ENCODE peak calls at places on chromosome 7, in six cellular contexts. S, Q, F, V, Y and C are unnamed samples.

GRCh38 chr7:5143935-5144903 is 45.8 kb upstream of the WIPI2 start:
- DNase-seq in S (no peak), F (peak; percentile 55), V (no peak), Q (peak; percentile 49), Y (no peak), C (peak; percentile 73)

GRCh38 chr7:127876393-127876792 is 154.8 kb downstream of the LRRC4 start:
- DNase-seq in S (no peak), F (no peak), Q (no peak), V (no peak), Y (no peak), C (no peak)

GRCh38 chr7:55185321-55185802 is 166.5 kb downstream of the EGFR start:
- DNase-seq in Y (no peak), F (no peak), S (no peak), Q (no peak), V (no peak), C (no peak)

GRCh38 chr7:158705234-158705890 is 758 bp upstream of the NCAPG2 start:
- DNase-seq in Q (no peak), S (no peak), V (no peak), Y (peak; percentile 20), F (no peak), C (no peak)

GRCh38 chr7:128739048-128739962 is at the start of gene CALU:
- DNase-seq in Q (peak; percentile 100), V (peak; percentile 91), Y (peak; percentile 98), F (peak; percentile 78), S (peak; percentile 95), C (peak; percentile 98)

GRCh38 chr7:40437498-40437897 is 302.7 kb downstream of the SUGCT start:
- DNase-seq in V (peak; percentile 56), Q (no peak), Y (peak; percentile 79), S (peak; percentile 19), F (no peak), C (no peak)

GRCh38 chr7:151146761-151147160 is 20.7 kb downstream of the GBX1 start:
- DNase-seq in S (no peak), Q (no peak), Y (no peak), F (no peak), V (no peak), C (no peak)

GRCh38 chr7:88851220-88851619 is 55.7 kb upstream of the TEX47 start:
- DNase-seq in S (no peak), V (no peak), F (no peak), Y (no peak), Q (no peak), C (no peak)

GRCh38 chr7:111223802-111224253 is 132.9 kb downstream of the LRRN3 start:
- DNase-seq in Q (peak; percentile 50), Y (no peak), V (no peak), F (no peak), S (no peak), C (peak; percentile 10)

GRCh38 chr7:158192184-158192835 is 395.3 kb downstream of the PTPRN2 start:
- DNase-seq in Q (no peak), F (no peak), S (no peak), Y (no peak), V (no peak), C (no peak)

GRCh38 chr7:81002471-81002870 is 83.6 kb upstream of the SEMA3C start:
- DNase-seq in Q (no peak), F (no peak), Y (no peak), S (no peak), V (no peak), C (no peak)

GRCh38 chr7:34247468-34247867 is 342.1 kb downstream of the BMPER start:
- DNase-seq in Q (no peak), Y (no peak), S (no peak), V (no peak), F (no peak), C (peak; percentile 10)

GRCh38 chr7:112723416-112723815 is 66.8 kb downstream of the TMEM168 start:
- DNase-seq in F (no peak), V (no peak), Y (no peak), S (no peak), Q (no peak), C (no peak)

GRCh38 chr7:106858618-106859532 is 6.2 kb upstream of the PIK3CG start:
- DNase-seq in F (no peak), S (peak; percentile 42), V (no peak), Q (peak; percentile 88), Y (peak; percentile 7), C (no peak)

GRCh38 chr7:28547115-28547514 is 134.8 kb downstream of the CREB5 start:
- DNase-seq in F (no peak), S (no peak), Y (no peak), V (no peak), Q (no peak), C (no peak)

GRCh38 chr7:64736575-64736974 is 57.7 kb upstream of the ZNF138 start:
- DNase-seq in Q (no peak), Y (no peak), F (no peak), S (no peak), V (no peak), C (no peak)

GRCh38 chr7:87944547-87944946 is 10.5 kb downstream of the ADAM22 start:
- DNase-seq in Y (no peak), F (no peak), S (no peak), V (no peak), Q (no peak), C (no peak)

GRCh38 chr7:114082934-114083647 is 164.3 kb upstream of the PPP1R3A start:
- DNase-seq in S (no peak), Q (no peak), Y (peak; percentile 63), F (no peak), V (no peak), C (no peak)

GRCh38 chr7:117110480-117111315 is 157.4 kb downstream of the ST7 start:
- DNase-seq in F (peak; percentile 70), Q (no peak), S (no peak), Y (peak; percentile 80), V (no peak), C (peak; percentile 22)

GRCh38 chr7:29285451-29285807 is 90.9 kb downstream of the CHN2 start:
- DNase-seq in Q (no peak), V (peak; percentile 28), Y (no peak), S (peak; percentile 20), F (peak; percentile 55), C (peak; percentile 88)

GRCh38 chr7:84025332-84025927 is 169.2 kb downstream of the SEMA3A start:
- DNase-seq in Y (peak; percentile 95), V (peak; percentile 75), F (no peak), Q (no peak), S (peak; percentile 94), C (no peak)

GRCh38 chr7:118286131-118286530 is 61.6 kb downstream of the ANKRD7 start:
- DNase-seq in F (no peak), Q (no peak), Y (no peak), V (no peak), S (no peak), C (peak; percentile 74)

GRCh38 chr7:158392251-158392650 is 195.4 kb downstream of the PTPRN2 start:
- DNase-seq in S (no peak), V (no peak), F (no peak), Y (no peak), Q (no peak), C (no peak)

GRCh38 chr7:25656581-25657026 is 428.3 kb upstream of the NPVF start:
- DNase-seq in S (no peak), V (no peak), Y (peak; percentile 7), Q (no peak), F (no peak), C (no peak)
- TF ChIP-seq MYC in S (no peak), V (no peak), Y (no peak), Q (no peak), F (no peak), C (no peak)

DNA sequence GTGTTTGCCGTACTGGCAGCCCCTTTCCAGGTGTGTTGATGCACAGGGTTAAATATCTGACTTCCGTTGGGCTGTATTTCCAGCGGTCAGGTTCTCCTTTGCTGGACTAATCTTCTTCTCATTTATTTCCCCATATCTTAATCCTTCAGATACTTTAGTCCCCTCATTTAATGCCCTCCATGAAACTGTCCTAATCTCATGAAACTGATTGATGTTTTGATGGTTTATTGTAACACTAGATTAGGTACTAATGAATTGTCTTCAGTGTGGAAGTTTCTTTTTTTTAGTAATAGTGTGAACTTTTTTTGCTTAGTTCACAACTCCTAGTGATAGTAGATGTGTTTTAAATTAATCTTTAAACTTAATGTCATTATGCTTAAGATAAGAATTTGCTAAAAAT is 6.3 kb downstream of the CUL1 start:
- DNase-seq in F (no peak), Q (no peak), S (no peak), Y (no peak), V (no peak), C (no peak)
- H3K4me3 ChIP-seq in F (no peak overlapping the region), Q (no peak overlapping the region), S (no peak overlapping the region), Y (no peak overlapping the region), V (no peak overlapping the region), C (no peak overlapping the region)

GRCh38 chr7:44852590-44852989 is 4.7 kb upstream of the H2AZ2 start:
- DNase-seq in S (no peak), Q (no peak), Y (no peak), F (no peak), V (no peak), C (peak; percentile 25)

GRCh38 chr7:44853391-44853790 is 5.5 kb upstream of the H2AZ2 start:
- DNase-seq in Q (no peak), V (no peak), S (peak; percentile 17), F (no peak), Y (no peak), C (no peak)

GRCh38 chr7:44849277-44850210 is 1.7 kb upstream of the H2AZ2 start:
- DNase-seq in S (no peak), F (no peak), Y (no peak), Q (no peak), V (no peak), C (no peak)

GRCh38 chr7:44858161-44858560 is 10.3 kb upstream of the H2AZ2 start:
- DNase-seq in V (no peak), F (no peak), S (no peak), Q (no peak), Y (no peak), C (no peak)

DNA sequence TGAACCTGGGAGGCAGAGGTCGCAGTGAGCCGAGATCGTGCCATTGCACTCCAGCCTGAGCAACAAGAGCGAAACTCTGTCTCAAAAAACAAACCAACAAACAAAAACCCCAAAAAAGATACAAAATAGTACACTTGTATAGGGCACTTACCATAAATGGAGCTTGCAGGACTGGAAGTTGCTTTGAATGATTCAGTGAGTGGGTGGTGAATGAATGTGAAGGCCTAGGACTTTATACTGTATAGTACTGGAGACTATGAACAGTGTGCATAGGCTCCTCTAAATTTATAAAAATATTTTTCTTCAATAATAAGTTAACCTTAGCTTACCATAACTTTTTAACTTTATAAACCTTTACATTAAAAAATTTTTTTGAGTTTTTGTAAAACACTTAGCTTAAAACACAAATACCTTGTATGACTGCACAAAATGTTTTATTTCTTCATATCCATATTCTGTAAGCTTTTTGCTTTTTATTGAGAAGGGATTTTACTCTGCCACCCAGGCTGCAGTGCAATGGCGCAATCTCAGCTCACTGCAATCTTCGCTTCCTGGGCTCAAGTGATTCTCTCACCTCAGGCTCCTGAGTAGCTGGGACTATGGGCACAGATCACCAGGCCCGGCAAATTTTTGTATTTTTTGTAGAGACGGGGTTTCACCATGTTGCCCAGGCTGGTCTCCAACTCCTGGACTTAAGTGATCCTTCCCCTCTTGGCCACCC is 6.9 kb upstream of the H2AZ2 start:
- DNase-seq in Y (no peak), F (no peak), V (no peak), Q (no peak), S (no peak), C (peak; percentile 31)
- TF ChIP-seq MAX in Y (no peak), F (no peak), V (no peak), Q (no peak), S (no peak), C (no peak)

DNA sequence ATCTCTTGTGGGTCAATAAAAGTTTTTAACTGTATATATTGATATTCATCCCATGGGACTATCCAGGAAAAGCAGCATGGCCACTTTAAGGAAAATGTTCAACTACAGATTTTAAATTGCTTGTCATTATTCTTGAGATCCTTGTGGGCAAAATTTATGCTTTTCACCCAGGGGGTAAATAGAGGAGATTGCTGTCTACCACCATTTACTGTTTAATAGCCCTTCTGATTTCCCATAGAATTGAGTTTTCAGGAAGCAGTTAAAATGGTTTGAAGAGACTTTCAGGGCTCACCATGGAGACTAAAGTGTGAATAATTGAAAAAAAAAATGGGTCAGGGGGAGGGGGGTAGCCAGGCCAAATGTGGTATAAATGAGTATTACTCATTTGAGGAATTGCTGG is 901.1 kb upstream of the POT1 start:
- DNase-seq in Q (no peak), Y (no peak), F (no peak), S (no peak), V (no peak), C (no peak)
- TF ChIP-seq MYC in Q (no peak), Y (no peak), F (no peak), S (no peak), V (no peak), C (no peak)